ENCODE peak calls at places on chromosomes 3 and 15, in ten cellular contexts. H is psoas muscle; I is activated T-helper 9 cell treated with anti-CD3 and anti-CD28 coated beads, Interleukin-2, amount 50 U/mL, for 16 hours; Z is endodermal cell; J is Caco-2; Q is K562; X is LHCN-M2; G is AG08395; Y is lower leg skin; T is HT1080. W is an unnamed sample.

GRCh38 chr3:133362539-133362938 is 37.3 kb upstream of the BFSP2 start:
- DNase-seq in H (no peak), I (no peak), Z (no peak), J (no peak), Q (no peak), X (no peak), G (no peak), Y (no peak), T (no peak), W (no peak)

GRCh38 chr3:29973763-29974162 is 632.6 kb upstream of the TGFBR2 start:
- DNase-seq in H (no peak), I (no peak), Z (no peak), J (no peak), Q (no peak), X (no peak), G (no peak), Y (no peak), T (no peak), W (no peak)

GRCh38 chr3:12395349-12396012 is 88.8 kb upstream of the TSEN2 start:
- DNase-seq in H (no peak), I (no peak), Z (no peak), J (no peak), Q (no peak), X (no peak), G (no peak), Y (no peak), T (peak; percentile 28), W (no peak)

GRCh38 chr15:83446904-83447708 is at the start of gene SH3GL3:
- DNase-seq in H (peak; percentile 79), I (no peak), Z (peak; percentile 94), J (no peak), Q (peak; percentile 84), X (peak; percentile 58), G (peak; percentile 68), Y (peak; percentile 62), T (peak; percentile 69), W (peak; percentile 90)

GRCh38 chr3:154954750-154955149 is 125.4 kb upstream of the MME start:
- DNase-seq in H (no peak), I (no peak), Z (no peak), J (no peak), Q (peak; percentile 22), X (peak; percentile 68), G (peak; percentile 57), Y (no peak), T (peak; percentile 59), W (no peak)

GRCh38 chr15:100008258-100008657 is 275.0 kb upstream of the LYSMD4 start:
- DNase-seq in H (no peak), I (no peak), Z (peak; percentile 27), J (no peak), Q (no peak), X (no peak), G (no peak), Y (no peak), T (peak; percentile 52), W (no peak)

GRCh38 chr15:75016431-75016830 is 7.0 kb upstream of the PPCDC start:
- DNase-seq in H (no peak), I (no peak), Z (no peak), J (no peak), Q (no peak), X (no peak), G (no peak), Y (no peak), T (no peak), W (no peak)

GRCh38 chr3:47007001-47007400 is 27.5 kb downstream of the NBEAL2 start:
- DNase-seq in H (no peak), I (no peak), Z (no peak), J (no peak), Q (no peak), X (no peak), G (no peak), Y (no peak), T (no peak), W (no peak)

GRCh38 chr15:31452595-31453557 is 126.2 kb downstream of the KLF13 start:
- DNase-seq in H (no peak), I (no peak), Z (peak; percentile 29), J (no peak), Q (no peak), X (no peak), G (no peak), Y (peak; percentile 13), T (no peak), W (no peak)

GRCh38 chr3:142645236-142645793 is 49.1 kb downstream of the PLS1 start:
- DNase-seq in H (no peak), I (no peak), Z (no peak), J (no peak), Q (no peak), X (no peak), G (no peak), Y (no peak), T (peak; percentile 98), W (no peak)

GRCh38 chr3:178434206-178434805 is 101.9 kb upstream of the KCNMB2 start:
- DNase-seq in H (no peak), I (no peak), Z (no peak), J (no peak), Q (no peak), X (peak; percentile 25), G (peak; percentile 22), Y (no peak), T (no peak), W (no peak)

GRCh38 chr3:61858054-61858453 is 296.7 kb downstream of the PTPRG start:
- DNase-seq in H (no peak), I (no peak), Z (no peak), J (no peak), Q (no peak), X (peak; percentile 46), G (peak; percentile 34), Y (no peak), T (peak; percentile 42), W (no peak)